ENCODE peak calls at places on chromosomes 12 and 14, in ten cellular contexts. R is neural progenitor cell, H is left ventricle myocardium inferior, D is AG09309, B is PC-9, O is GM23338, J is dorsolateral prefrontal cortex, E is breast epithelium, Y is astrocyte of the spinal cord, F is esophagus squamous epithelium. A is an unnamed sample.

GRCh38 chr14:74140374-74140850 is 55.7 kb downstream of the LIN52 start:
- DNase-seq in Y (no peak), H (peak), J (no peak), R (peak), D (no peak), B (no peak), F (no peak), E (no peak), O (peak), A (peak)

GRCh38 chr12:40854669-40855068 is 162.4 kb downstream of the CNTN1 start:
- DNase-seq in H (no peak), D (no peak), B (no peak), Y (no peak), O (peak), J (no peak), F (no peak), R (no peak), E (no peak), A (no peak)

GRCh38 chr12:6328045-6328779 is 13.7 kb downstream of the TNFRSF1A start:
- DNase-seq in F (no peak), B (no peak), Y (no peak), J (no peak), E (no peak), D (no peak), H (no peak), R (no peak), O (no peak), A (no peak)

GRCh38 chr12:6866163-6866919 is 990 bp upstream of the TPI1 start:
- DNase-seq in H (no peak), E (no peak), Y (no peak), R (peak), B (no peak), D (no peak), O (peak), F (no peak), J (no peak), A (no peak)

GRCh38 chr12:132638541-132639408 is 20.2 kb downstream of the P2RX2 start:
- DNase-seq in Y (peak), J (no peak), D (peak), B (no peak), F (no peak), E (no peak), O (peak), R (peak), H (no peak), A (peak)

GRCh38 chr14:28163261-28163660 is 603.3 kb upstream of the FOXG1 start:
- DNase-seq in B (no peak), E (no peak), J (no peak), Y (no peak), F (no peak), O (no peak), H (no peak), D (no peak), R (no peak), A (no peak)

GRCh38 chr14:34596891-34597290 is 33.1 kb downstream of the SNX6 start:
- DNase-seq in Y (no peak), R (no peak), F (no peak), H (no peak), J (no peak), D (no peak), O (no peak), E (no peak), B (no peak), A (no peak)

GRCh38 chr12:130702966-130703732 is 12.9 kb downstream of the RIMBP2 start:
- DNase-seq in B (no peak), H (no peak), D (no peak), E (no peak), O (no peak), J (no peak), R (peak), F (no peak), Y (no peak), A (no peak)

GRCh38 chr14:59918824-59919581 is 941 bp upstream of the LRRC9 start:
- DNase-seq in D (no peak), F (no peak), R (peak), Y (peak), J (no peak), B (no peak), E (no peak), O (peak), H (no peak), A (peak)

GRCh38 chr12:14601692-14602091 is 34.0 kb upstream of the PLBD1 start:
- DNase-seq in J (no peak), H (no peak), Y (no peak), R (no peak), F (no peak), E (no peak), O (no peak), B (no peak), D (no peak), A (no peak)

GRCh38 chr14:94974893-94975292 is 182.4 kb downstream of the DICER1 start:
- DNase-seq in D (no peak), E (no peak), Y (no peak), O (no peak), J (no peak), F (no peak), R (no peak), B (no peak), H (no peak), A (no peak)

GRCh38 chr12:52920937-52921336 is 16.1 kb upstream of the KRT8 start:
- DNase-seq in D (no peak), B (peak), E (no peak), Y (no peak), J (no peak), R (peak), O (peak), H (no peak), F (no peak), A (no peak)

GRCh38 chr12:130339946-130340345 is 2.3 kb downstream of the PIWIL1 start:
- DNase-seq in H (no peak), F (no peak), J (no peak), R (no peak), B (no peak), E (no peak), O (no peak), D (no peak), Y (no peak), A (no peak)

GRCh38 chr12:20985399-20985798 is 145.6 kb upstream of the SLCO1B1 start:
- DNase-seq in F (no peak), B (no peak), Y (no peak), R (no peak), H (no peak), J (no peak), D (no peak), O (no peak), E (no peak), A (no peak)

GRCh38 chr14:83372271-83372670 is 1838.6 kb upstream of the SEL1L start:
- DNase-seq in H (no peak), E (no peak), Y (no peak), J (no peak), R (no peak), F (no peak), O (no peak), D (no peak), B (no peak), A (no peak)

GRCh38 chr12:24915501-24915900 is 33.4 kb downstream of the BCAT1 start:
- DNase-seq in E (no peak), J (no peak), H (no peak), F (no peak), B (no peak), Y (no peak), R (no peak), D (no peak), O (no peak), A (no peak)

GRCh38 chr14:100816950-100817901 is 8.7 kb upstream of the MEG3 start:
- DNase-seq in R (no peak), B (no peak), J (no peak), E (no peak), O (no peak), F (no peak), H (no peak), Y (no peak), D (no peak), A (no peak)

GRCh38 chr14:65750906-65751305 is 338.4 kb downstream of the FUT8 start:
- DNase-seq in Y (no peak), E (no peak), B (no peak), R (no peak), H (no peak), J (no peak), F (no peak), D (no peak), O (no peak), A (no peak)

GRCh38 chr12:124190301-124191023 is 104.4 kb upstream of the RFLNA start:
- DNase-seq in Y (no peak), H (no peak), E (no peak), D (no peak), R (no peak), F (no peak), B (no peak), J (no peak), O (no peak), A (no peak)

GRCh38 chr12:132399092-132400010 is 70.0 kb upstream of the GALNT9 start:
- DNase-seq in R (no peak), D (no peak), F (no peak), Y (no peak), O (no peak), J (peak), H (peak), E (no peak), B (no peak), A (no peak)

GRCh38 chr12:55930771-55931316 is at the start of gene DGKA:
- DNase-seq in F (no peak), Y (peak), B (peak), D (no peak), H (peak), J (no peak), R (peak), E (no peak), O (peak), A (peak)

GRCh38 chr12:113899042-113899843 is 66.9 kb downstream of the RBM19 start:
- DNase-seq in D (no peak), F (no peak), R (no peak), B (peak), E (no peak), J (no peak), Y (no peak), O (no peak), H (no peak), A (no peak)

GRCh38 chr14:82431031-82431430 is 897.4 kb upstream of the SEL1L start:
- DNase-seq in H (no peak), B (no peak), R (no peak), F (no peak), E (no peak), J (no peak), O (no peak), D (no peak), Y (no peak), A (no peak)

GRCh38 chr12:37545759-37546158 is 770.8 kb upstream of the ALG10B start:
- DNase-seq in B (no peak), Y (no peak), E (no peak), D (no peak), O (no peak), H (no peak), R (no peak), J (no peak), F (no peak), A (no peak)

GRCh38 chr12:67271976-67272375 is 2.8 kb downstream of the CAND1 start:
- DNase-seq in E (no peak), H (no peak), Y (no peak), B (no peak), R (no peak), F (no peak), O (no peak), J (no peak), D (no peak), A (no peak)

GRCh38 chr14:34872822-34873590 is 2.2 kb downstream of the BAZ1A start:
- DNase-seq in O (peak), J (no peak), Y (peak), B (no peak), E (no peak), D (no peak), R (peak), F (no peak), H (no peak), A (peak)

GRCh38 chr12:57868870-57869609 is 22.5 kb upstream of the CTDSP2 start:
- DNase-seq in E (no peak), D (no peak), Y (no peak), H (no peak), B (no peak), F (no peak), J (peak), O (peak), R (peak), A (no peak)

GRCh38 chr14:96091149-96091693 is 52.1 kb downstream of the C14orf132 start:
- DNase-seq in Y (no peak), B (no peak), R (no peak), O (no peak), H (no peak), F (no peak), E (no peak), D (no peak), J (peak), A (no peak)

GRCh38 chr14:55107766-55108554 is 21.1 kb upstream of the LGALS3 start:
- DNase-seq in O (no peak), H (peak), F (peak), B (peak), D (peak), J (peak), Y (peak), E (peak), R (no peak), A (peak)

GRCh38 chr12:54017027-54017788 is 8.4 kb downstream of the HOXC8 start:
- DNase-seq in H (no peak), Y (no peak), O (peak), E (peak), D (no peak), R (peak), B (peak), J (no peak), F (no peak), A (no peak)

GRCh38 chr12:111202237-111202592 is 166.7 kb downstream of the PHETA1 start:
- DNase-seq in O (no peak), D (no peak), Y (no peak), H (no peak), F (no peak), B (no peak), J (no peak), E (no peak), R (no peak), A (no peak)

GRCh38 chr14:50121506-50121905 is 5.1 kb upstream of the VCPKMT start:
- DNase-seq in F (no peak), D (no peak), B (no peak), O (no peak), Y (no peak), H (no peak), R (no peak), E (no peak), J (no peak), A (no peak)

GRCh38 chr14:50116986-50117385 is 614 bp upstream of the VCPKMT start:
- DNase-seq in R (no peak), H (no peak), D (no peak), Y (no peak), J (no peak), F (no peak), O (no peak), B (no peak), E (no peak), A (no peak)

GRCh38 chr14:50113381-50113811 is 3.0 kb downstream of the VCPKMT start:
- DNase-seq in D (no peak), O (no peak), E (no peak), H (no peak), R (no peak), F (no peak), Y (no peak), J (no peak), B (no peak), A (no peak)

GRCh38 chr14:50117456-50117855 is 1.1 kb upstream of the VCPKMT start:
- DNase-seq in H (no peak), J (no peak), Y (no peak), F (no peak), B (no peak), R (no peak), O (no peak), E (no peak), D (no peak), A (no peak)

DNA sequence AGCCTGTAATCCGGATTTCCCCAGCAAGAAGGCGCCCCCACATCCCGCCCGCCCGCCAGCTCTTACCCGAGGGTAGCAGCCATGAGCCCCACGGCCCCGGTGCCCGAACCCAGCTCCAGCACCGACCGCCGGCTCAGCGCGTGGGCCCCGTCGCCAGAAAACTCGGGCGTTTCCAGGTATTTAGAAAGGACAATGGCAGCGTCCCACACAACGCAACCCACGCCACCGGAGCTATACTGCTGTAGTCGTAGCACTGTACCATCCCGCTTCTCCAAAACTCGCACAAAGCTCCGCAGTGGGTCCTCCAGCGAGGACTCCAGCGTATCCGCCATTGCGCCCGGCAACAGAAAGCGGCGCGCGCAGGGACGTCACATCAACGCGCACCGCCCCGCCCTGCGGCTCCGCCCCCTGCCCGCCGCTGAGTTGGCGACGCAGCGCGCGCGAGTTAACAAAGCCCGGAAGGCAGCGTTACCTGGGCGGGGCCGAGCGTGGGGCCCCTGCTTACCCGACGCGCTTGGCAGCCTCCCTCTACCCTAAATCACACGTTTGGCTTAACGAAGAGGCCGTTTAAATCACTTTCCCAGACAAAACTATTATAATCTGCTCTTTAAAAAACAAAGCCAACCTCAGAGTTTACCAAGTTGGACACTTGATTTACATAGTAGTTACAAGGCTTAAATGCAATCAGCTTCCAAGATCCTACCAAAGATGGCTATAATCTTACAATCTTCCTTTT is at the start of gene VCPKMT:
- DNase-seq in Y (peak), D (peak), O (peak), E (peak), J (peak), B (peak), H (peak), R (peak), F (peak), A (peak)
- TF ChIP-seq CTCF in Y (no peak), D (no peak), O (no peak), E (no peak), J (peak), B (no peak), H (no peak), R (no peak), F (peak), A (no peak)

DNA sequence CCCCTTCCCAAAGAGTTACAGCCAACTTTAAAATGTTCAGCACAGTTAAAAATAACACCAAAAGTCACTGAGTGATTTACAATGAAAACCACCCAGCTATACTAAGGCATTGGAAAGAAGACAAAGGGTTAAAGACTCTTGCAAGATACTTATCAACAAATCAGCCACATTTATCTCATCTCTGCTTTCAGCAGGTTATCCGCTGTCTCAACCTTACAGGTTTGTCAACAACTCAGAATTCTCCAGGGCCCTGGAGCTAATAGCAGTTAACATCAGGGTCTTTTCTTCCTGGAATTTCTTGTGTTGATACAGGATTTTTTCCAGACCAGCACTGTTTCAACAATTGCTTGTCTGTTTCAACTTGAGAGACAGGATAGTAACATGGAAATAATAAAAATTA is 3.6 kb downstream of the PKP2 start:
- DNase-seq in J (no peak), D (no peak), B (peak), Y (no peak), E (no peak), R (peak), H (no peak), O (peak), F (no peak), A (no peak)
- H3K4me3 ChIP-seq in J (no peak), D (no peak), B (peak), Y (no peak), E (peak), R (no peak), H (peak), O (peak), F (no peak), A (peak)

DNA sequence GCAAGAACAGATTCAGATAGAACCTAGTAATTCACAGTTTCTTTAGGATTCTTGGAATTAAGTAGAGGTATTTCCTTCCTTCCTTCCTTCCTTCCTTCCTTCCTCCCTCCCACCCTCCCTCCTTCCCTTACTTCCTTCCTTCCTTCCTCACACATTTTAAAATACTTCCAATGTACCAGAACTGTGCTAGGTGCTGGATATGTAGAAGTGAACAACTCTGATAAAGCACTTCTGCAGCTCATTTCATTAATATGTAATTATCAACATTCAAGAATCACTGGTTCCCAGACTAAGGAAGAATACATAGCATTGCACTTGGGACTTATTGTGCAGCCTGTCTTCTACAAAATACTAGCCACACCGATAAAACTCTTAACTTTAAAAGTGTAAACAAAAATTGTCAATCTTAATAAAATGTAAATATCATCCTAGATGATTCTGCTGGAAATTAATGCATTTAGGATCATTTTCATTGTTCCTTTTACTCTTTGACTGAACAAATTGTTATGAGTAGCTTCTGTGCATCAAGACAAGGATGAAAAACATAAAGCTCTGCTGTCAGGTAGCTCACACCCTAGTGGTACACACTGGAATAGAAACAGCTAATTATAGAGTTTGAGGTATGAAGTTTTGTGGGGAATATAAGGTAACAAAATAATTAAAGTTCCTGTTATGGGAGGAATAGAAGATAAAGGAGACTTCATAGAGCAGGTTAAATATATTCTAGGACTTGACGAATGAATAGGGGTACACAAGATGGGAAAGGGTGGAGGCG is 99.9 kb upstream of the MYF6 start:
- DNase-seq in E (no peak), H (no peak), R (no peak), J (no peak), O (peak), F (no peak), B (no peak), D (no peak), Y (no peak), A (no peak)
- TF ChIP-seq CTCF in E (no peak), H (peak), R (peak), J (no peak), O (peak), F (peak), B (peak), D (no peak), Y (peak), A (peak)

GRCh38 chr12:109462868-109463692 is 14.0 kb downstream of the KCTD10 start:
- DNase-seq in D (peak), F (no peak), R (peak), B (peak), H (peak), O (peak), J (no peak), E (peak), Y (peak), A (peak)
- H3K4me3 ChIP-seq in D (no peak), F (no peak), R (no peak), B (peak), H (peak), O (peak), J (peak), E (peak), Y (peak), A (peak)

GRCh38 chr12:65106948-65107347 is 14.2 kb downstream of the WIF1 start:
- DNase-seq in R (no peak), O (peak), B (no peak), Y (peak), F (no peak), E (no peak), H (no peak), J (no peak), D (no peak), A (peak)
- TF ChIP-seq CTCF in R (peak), O (peak), B (peak), Y (peak), F (peak), E (peak), H (peak), J (peak), D (peak), A (peak)

A was measured in fibroblast of pulmonary artery.